ENCODE peak calls at places on chromosomes 11 and 22, in eight cellular contexts. D, K, U, V, L, X, Q and O are unnamed samples.

GRCh38 chr11:72222907-72223614 is 1.5 kb upstream of the INPPL1 start:
- DNase-seq in D (peak), K (peak), U (peak), V (peak), L (peak), X (peak), Q (peak), O (peak)

GRCh38 chr22:43745783-43746356 is 66.2 kb downstream of the EFCAB6 start:
- DNase-seq in D (no peak), K (no peak), U (no peak), V (no peak), L (no peak), X (no peak), Q (no peak), O (no peak)

GRCh38 chr11:32643526-32643925 is 59.9 kb downstream of the EIF3M start:
- DNase-seq in D (no peak), K (no peak), U (no peak), V (peak), L (no peak), X (no peak), Q (no peak), O (no peak)

GRCh38 chr22:48450188-48450825 is 1377.4 kb downstream of the BRD1 start:
- DNase-seq in D (no peak), K (no peak), U (no peak), V (no peak), L (no peak), X (no peak), Q (no peak), O (no peak)

GRCh38 chr11:102647430-102647829 is 22.3 kb upstream of the MMP20 start:
- DNase-seq in D (no peak), K (no peak), U (no peak), V (no peak), L (no peak), X (no peak), Q (no peak), O (no peak)

GRCh38 chr11:133520707-133521106 is 11.6 kb downstream of the OPCML start:
- DNase-seq in D (no peak), K (no peak), U (no peak), V (no peak), L (no peak), X (no peak), Q (no peak), O (no peak)

GRCh38 chr22:29030016-29030617 is 31.5 kb downstream of the C22orf31 start:
- DNase-seq in D (no peak), K (no peak), U (no peak), V (peak), L (no peak), X (no peak), Q (no peak), O (no peak)

GRCh38 chr11:117034901-117035300 is 63.3 kb downstream of the SIK3 start:
- DNase-seq in D (no peak), K (no peak), U (no peak), V (no peak), L (no peak), X (no peak), Q (no peak), O (no peak)

GRCh38 chr11:2933376-2934056 is 4.3 kb upstream of the PHLDA2 start:
- DNase-seq in D (peak), K (no peak), U (peak), V (peak), L (no peak), X (peak), Q (no peak), O (peak)

GRCh38 chr22:41770715-41771452 is 29.6 kb upstream of the CCDC134 start:
- DNase-seq in D (no peak), K (no peak), U (no peak), V (no peak), L (no peak), X (peak), Q (no peak), O (no peak)

GRCh38 chr11:94656968-94657367 is 89.8 kb downstream of the PIWIL4 start:
- DNase-seq in D (no peak), K (no peak), U (no peak), V (no peak), L (no peak), X (no peak), Q (no peak), O (no peak)

GRCh38 chr22:24156146-24156914 is 25.0 kb upstream of the SUSD2 start:
- DNase-seq in D (peak), K (peak), U (no peak), V (peak), L (no peak), X (peak), Q (peak), O (peak)

GRCh38 chr11:71998649-71999310 is at the start of gene IL18BP:
- DNase-seq in D (peak), K (peak), U (peak), V (no peak), L (no peak), X (no peak), Q (peak), O (peak)

GRCh38 chr22:26485013-26485412 is 1.3 kb downstream of the SRRD start:
- DNase-seq in D (no peak), K (no peak), U (no peak), V (no peak), L (no peak), X (no peak), Q (no peak), O (no peak)

GRCh38 chr11:827146-827860 is 416 bp upstream of the CRACR2B start:
- DNase-seq in D (no peak), K (no peak), U (no peak), V (no peak), L (no peak), X (no peak), Q (no peak), O (peak)

GRCh38 chr11:3095712-3096361 is 38.6 kb upstream of the CARS1 start:
- DNase-seq in D (peak), K (no peak), U (peak), V (peak), L (no peak), X (peak), Q (no peak), O (no peak)

GRCh38 chr22:50697667-50698506 is 25.3 kb downstream of the SHANK3 start:
- DNase-seq in D (peak), K (no peak), U (peak), V (no peak), L (no peak), X (no peak), Q (no peak), O (no peak)

GRCh38 chr11:111457731-111458368 is 54.3 kb downstream of the BTG4 start:
- DNase-seq in D (no peak), K (no peak), U (no peak), V (no peak), L (no peak), X (no peak), Q (no peak), O (no peak)

GRCh38 chr11:742156-742546 is 5.1 kb upstream of the TALDO1 start:
- DNase-seq in D (no peak), K (no peak), U (no peak), V (no peak), L (no peak), X (no peak), Q (no peak), O (no peak)

GRCh38 chr22:45585946-45586540 is 83.4 kb downstream of the FBLN1 start:
- DNase-seq in D (no peak), K (no peak), U (no peak), V (no peak), L (no peak), X (no peak), Q (no peak), O (no peak)

GRCh38 chr22:47457509-47458300 is 695.3 kb downstream of the TBC1D22A start:
- DNase-seq in D (no peak), K (no peak), U (no peak), V (no peak), L (no peak), X (no peak), Q (no peak), O (no peak)

GRCh38 chr11:64817476-64817875 is 7.1 kb upstream of the MEN1 start:
- DNase-seq in D (no peak), K (no peak), U (no peak), V (no peak), L (no peak), X (no peak), Q (no peak), O (no peak)

GRCh38 chr11:126265801-126266200 is 2.9 kb downstream of the SRPRA start:
- DNase-seq in D (no peak), K (no peak), U (no peak), V (peak), L (no peak), X (no peak), Q (no peak), O (no peak)

GRCh38 chr11:12693485-12694181 is 19.4 kb downstream of the TEAD1 start:
- DNase-seq in D (peak), K (no peak), U (peak), V (peak), L (no peak), X (no peak), Q (no peak), O (no peak)

GRCh38 chr11:77084581-77085191 is 17.9 kb downstream of the CAPN5 start:
- DNase-seq in D (peak), K (no peak), U (peak), V (no peak), L (no peak), X (no peak), Q (no peak), O (no peak)

GRCh38 chr11:14904745-14905103 is 12.7 kb upstream of the CYP2R1 start:
- DNase-seq in D (peak), K (peak), U (peak), V (peak), L (peak), X (no peak), Q (peak), O (peak)

GRCh38 chr11:79708319-79708928 is 267.6 kb upstream of the TENM4 start:
- DNase-seq in D (no peak), K (no peak), U (no peak), V (peak), L (no peak), X (peak), Q (no peak), O (peak)

GRCh38 chr11:73040046-73040445 is 102.1 kb downstream of the FCHSD2 start:
- DNase-seq in D (no peak), K (no peak), U (no peak), V (no peak), L (no peak), X (no peak), Q (no peak), O (no peak)

GRCh38 chr11:130634981-130635473 is 186.6 kb downstream of the ADAMTS15 start:
- DNase-seq in D (peak), K (no peak), U (no peak), V (peak), L (no peak), X (no peak), Q (no peak), O (no peak)

GRCh38 chr11:111417766-111418435 is 38.8 kb upstream of the POU2AF1 start:
- DNase-seq in D (peak), K (no peak), U (peak), V (peak), L (no peak), X (no peak), Q (no peak), O (no peak)

GRCh38 chr11:83717551-83717950 is 431.4 kb upstream of the CCDC90B start:
- DNase-seq in D (no peak), K (no peak), U (no peak), V (no peak), L (no peak), X (no peak), Q (no peak), O (no peak)

GRCh38 chr11:75204012-75204674 is 36.4 kb upstream of the TPBGL start:
- DNase-seq in D (no peak), K (no peak), U (peak), V (no peak), L (no peak), X (no peak), Q (no peak), O (no peak)

GRCh38 chr11:126355926-126356897 is 726 bp downstream of the ST3GAL4 start:
- DNase-seq in D (peak), K (no peak), U (peak), V (no peak), L (no peak), X (peak), Q (no peak), O (no peak)

GRCh38 chr11:72753341-72754148 is 1.3 kb upstream of the ARAP1 start:
- DNase-seq in D (peak), K (no peak), U (no peak), V (no peak), L (no peak), X (no peak), Q (no peak), O (no peak)

GRCh38 chr11:123475478-123475877 is 45.4 kb downstream of the GRAMD1B start:
- DNase-seq in D (no peak), K (no peak), U (peak), V (peak), L (no peak), X (peak), Q (no peak), O (no peak)